ENCODE peak calls at places on chromosomes 16 and 17, in seven cellular contexts. Z, V, E, X, M, T and Q are unnamed samples.

GRCh38 chr16:82660078-82660645 is 33.4 kb downstream of the CDH13 start:
- DNase-seq in X (no peak), M (no peak), Z (no peak), E (no peak), V (no peak), T (no peak), Q (no peak)

GRCh38 chr16:23400387-23400930 is 52.5 kb downstream of the COG7 start:
- DNase-seq in M (no peak), X (no peak), E (no peak), V (no peak), Z (no peak), T (no peak), Q (no peak)

GRCh38 chr16:88635671-88636070 is 2.7 kb upstream of the IL17C start:
- DNase-seq in E (no peak), X (no peak), V (no peak), Z (no peak), M (no peak), T (no peak), Q (no peak)

GRCh38 chr16:19115148-19116021 is 1.6 kb downstream of the ITPRIPL2 start:
- DNase-seq in T (peak; percentile 54), M (no peak), E (no peak), X (no peak), Z (no peak), V (no peak), Q (no peak)

GRCh38 chr17:10170233-10170632 is 28.2 kb downstream of the GAS7 start:
- DNase-seq in X (no peak), Z (no peak), E (no peak), V (no peak), M (no peak), T (no peak), Q (no peak)

GRCh38 chr16:88329726-88330700 is 52.7 kb upstream of the ZNF469 start:
- DNase-seq in Z (no peak), T (no peak), E (no peak), M (no peak), X (no peak), V (no peak), Q (no peak)

GRCh38 chr16:24540575-24541240 is 1.3 kb downstream of the RBBP6 start:
- DNase-seq in V (no peak), E (no peak), M (no peak), Z (peak; percentile 76), X (no peak), T (no peak), Q (no peak)

GRCh38 chr17:48374650-48375230 is 55.3 kb downstream of the SKAP1 start:
- DNase-seq in V (no peak), Z (peak; percentile 82), X (peak; percentile 2), T (no peak), M (no peak), E (no peak), Q (no peak)

GRCh38 chr17:10646393-10646990 is 10.6 kb downstream of the MYH3 start:
- DNase-seq in Z (peak; percentile 60), X (peak; percentile 54), M (peak; percentile 42), V (peak; percentile 66), T (peak; percentile 59), E (peak; percentile 50), Q (no peak)

GRCh38 chr16:1794908-1795666 is 1.6 kb upstream of the IGFALS start:
- DNase-seq in X (no peak), M (no peak), V (no peak), E (no peak), Z (no peak), T (no peak), Q (no peak)

GRCh38 chr17:19897901-19898300 is 30.2 kb upstream of the ULK2 start:
- DNase-seq in Z (no peak), T (peak; percentile 27), M (peak; percentile 65), V (no peak), X (no peak), E (no peak), Q (no peak)

GRCh38 chr16:46800494-46800893 is 30.5 kb downstream of the C16orf87 start:
- DNase-seq in T (no peak), X (no peak), E (no peak), M (no peak), V (no peak), Z (no peak), Q (no peak)

GRCh38 chr16:30976486-30976885 is 8.5 kb upstream of the HSD3B7 start:
- DNase-seq in E (no peak), V (no peak), Z (no peak), M (no peak), T (no peak), X (no peak), Q (no peak)

GRCh38 chr16:61797960-61798359 is 238.3 kb downstream of the CDH8 start:
- DNase-seq in X (no peak), T (no peak), V (no peak), M (no peak), Z (no peak), E (no peak), Q (no peak)

GRCh38 chr17:49700956-49701355 is 6.8 kb downstream of the SLC35B1 start:
- DNase-seq in X (no peak), T (no peak), Z (no peak), M (no peak), V (no peak), E (no peak), Q (no peak)

GRCh38 chr16:4788910-4789309 is 765 bp upstream of the SEPTIN12 start:
- DNase-seq in Z (no peak), M (no peak), V (no peak), T (no peak), X (no peak), E (no peak), Q (no peak)

GRCh38 chr17:17603895-17604225 is 12.4 kb upstream of the PEMT start:
- DNase-seq in M (no peak), V (no peak), Z (no peak), E (no peak), T (no peak), X (no peak), Q (no peak)

GRCh38 chr16:53726625-53727024 is 22.7 kb downstream of the FTO start:
- DNase-seq in V (no peak), T (no peak), Z (no peak), E (no peak), X (no peak), M (no peak), Q (no peak)

GRCh38 chr17:34377078-34377823 is 14.2 kb upstream of the CCL1 start:
- DNase-seq in X (no peak), E (no peak), M (no peak), V (no peak), T (no peak), Z (no peak), Q (no peak)

GRCh38 chr17:80989586-80989913 is 2.1 kb upstream of the CHMP6 start:
- DNase-seq in V (no peak), M (no peak), Z (no peak), E (no peak), T (no peak), X (no peak), Q (no peak)

GRCh38 chr17:72219136-72219823 is 98.5 kb downstream of the SOX9 start:
- DNase-seq in X (no peak), M (no peak), T (no peak), Z (no peak), E (no peak), V (no peak), Q (no peak)

GRCh38 chr17:42009170-42009569 is 8.1 kb downstream of the DNAJC7 start:
- DNase-seq in V (no peak), E (no peak), Z (no peak), M (no peak), X (no peak), T (no peak), Q (no peak)

GRCh38 chr17:3985800-3986199 is 21.6 kb upstream of the ATP2A3 start:
- DNase-seq in M (no peak), T (no peak), X (no peak), Z (no peak), V (no peak), E (no peak), Q (no peak)

GRCh38 chr16:2008631-2009301 is 855 bp downstream of the ZNF598 start:
- DNase-seq in T (peak; percentile 62), V (no peak), Z (peak; percentile 54), M (peak; percentile 46), E (no peak), X (no peak), Q (no peak)

GRCh38 chr17:2170023-2170422 is 115.1 kb downstream of the HIC1 start:
- DNase-seq in X (no peak), E (no peak), M (no peak), T (no peak), V (no peak), Z (peak; percentile 7), Q (no peak)

GRCh38 chr17:2602597-2603017 is 9.2 kb downstream of the PAFAH1B1 start:
- DNase-seq in E (no peak), Z (no peak), X (no peak), M (no peak), T (no peak), V (no peak), Q (no peak)

GRCh38 chr17:78735832-78736525 is 46.1 kb downstream of the CYTH1 start:
- DNase-seq in V (no peak), T (no peak), Z (peak; percentile 73), M (no peak), X (no peak), E (no peak), Q (no peak)

GRCh38 chr17:78041401-78042179 is 83.1 kb downstream of the TNRC6C start:
- DNase-seq in T (peak; percentile 43), V (no peak), Z (no peak), M (no peak), E (no peak), X (no peak), Q (no peak)

GRCh38 chr17:82835766-82836512 is 3.9 kb downstream of the ZNF750 start:
- DNase-seq in T (no peak), M (no peak), E (no peak), X (no peak), Z (no peak), V (no peak), Q (peak; percentile 61)

GRCh38 chr16:67415872-67416793 is at the start of gene ZDHHC1:
- DNase-seq in T (peak; percentile 86), M (peak; percentile 67), E (no peak), V (peak; percentile 76), Z (peak; percentile 45), X (no peak), Q (peak; percentile 51)

GRCh38 chr17:21242026-21242700 is 11.0 kb downstream of the NATD1 start:
- DNase-seq in X (no peak), E (no peak), Z (no peak), M (peak; percentile 49), V (no peak), T (peak; percentile 40), Q (no peak)

GRCh38 chr17:54901230-54901847 is 687 bp downstream of the TOM1L1 start:
- DNase-seq in V (no peak), Z (no peak), M (peak; percentile 29), E (no peak), X (no peak), T (peak; percentile 8), Q (no peak)

GRCh38 chr17:79670537-79671386 is 59.9 kb upstream of the RBFOX3 start:
- DNase-seq in Z (no peak), M (peak; percentile 3), T (no peak), E (no peak), X (no peak), V (no peak), Q (no peak)

GRCh38 chr16:27113341-27113841 is 46.7 kb downstream of the C16orf82 start:
- DNase-seq in M (no peak), Z (peak; percentile 23), V (no peak), E (no peak), X (no peak), T (no peak), Q (peak; percentile 30)

GRCh38 chr17:18139498-18139897 is 30.9 kb downstream of the MYO15A start:
- DNase-seq in V (no peak), E (no peak), Z (no peak), X (no peak), T (no peak), M (no peak), Q (no peak)

GRCh38 chr17:55580596-55581133 is 69.4 kb upstream of the SMIM36 start:
- DNase-seq in E (no peak), V (no peak), M (no peak), X (no peak), Z (no peak), T (no peak), Q (no peak)